ENCODE peak calls at places on chromosomes 6 and 20, in four cellular contexts. X is stimulated activated CD4-positive, alpha-beta T cell treated with anti-CD3 and anti-CD28 coated beads, Interleukin-2, amount 100 ng/mL, for 48 hours; D is dermis microvascular lymphatic vessel endothelial cell; G is neural crest cell. R is an unnamed sample.

GRCh38 chr20:2005831-2006426 is 12.1 kb upstream of the PDYN start:
- DNase-seq in D (peak), G (peak), X (peak), R (peak)

GRCh38 chr6:127340171-127340570 is 3.2 kb downstream of the ECHDC1 start:
- DNase-seq in D (no peak), X (no peak), G (no peak), R (no peak)

GRCh38 chr20:4071177-4071723 is 55.9 kb upstream of the RNF24 start:
- DNase-seq in G (peak), X (no peak), D (no peak), R (no peak)

GRCh38 chr6:157978021-157978783 is 3.5 kb upstream of the SYNJ2 start:
- DNase-seq in G (no peak), X (no peak), D (no peak), R (no peak)

GRCh38 chr6:138787138-138787537 is 8.7 kb upstream of the ECT2L start:
- DNase-seq in G (no peak), D (no peak), X (no peak), R (no peak)

GRCh38 chr20:51121272-51121671 is 98.4 kb upstream of the KCNG1 start:
- DNase-seq in D (no peak), G (no peak), X (no peak), R (no peak)

GRCh38 chr20:46621492-46621891 is 29.8 kb downstream of the SLC13A3 start:
- DNase-seq in G (no peak), X (no peak), D (no peak), R (no peak)

GRCh38 chr20:35578469-35578868 is 36.6 kb downstream of the ERGIC3 start:
- DNase-seq in D (no peak), X (no peak), G (no peak), R (no peak)

GRCh38 chr6:41604006-41604405 is 34.3 kb upstream of the MDFI start:
- DNase-seq in D (no peak), X (no peak), G (no peak), R (no peak)

GRCh38 chr6:38045701-38046305 is 226.3 kb downstream of the ZFAND3 start:
- DNase-seq in D (no peak), G (no peak), X (no peak), R (no peak)

GRCh38 chr6:168416531-168416930 is 24.5 kb upstream of the SMOC2 start:
- DNase-seq in X (no peak), G (no peak), D (no peak), R (no peak)

GRCh38 chr20:62620624-62621023 is 21.7 kb upstream of the SLCO4A1 start:
- DNase-seq in X (no peak), D (no peak), G (no peak), R (no peak)

GRCh38 chr20:152131-152530 is 5.1 kb upstream of the DEFB127 start:
- DNase-seq in D (no peak), G (no peak), X (no peak), R (no peak)

GRCh38 chr20:33730946-33731692 is 677 bp upstream of the ZNF341 start:
- DNase-seq in G (no peak), D (no peak), X (no peak), R (no peak)

GRCh38 chr6:157710604-157711003 is 112.4 kb upstream of the SNX9 start:
- DNase-seq in D (no peak), X (no peak), G (no peak), R (no peak)

GRCh38 chr6:7832904-7833752 is 77.5 kb downstream of the TXNDC5 start:
- DNase-seq in G (no peak), X (no peak), D (no peak), R (no peak)

GRCh38 chr6:53979468-53980067 is 131.7 kb upstream of the MLIP start:
- DNase-seq in D (peak), G (peak), X (no peak), R (peak)

GRCh38 chr6:37259191-37259590 is 1.2 kb upstream of the TMEM217 start:
- DNase-seq in X (no peak), G (no peak), D (peak), R (peak)

GRCh38 chr6:121608270-121608669 is 172.8 kb downstream of the GJA1 start:
- DNase-seq in G (no peak), X (no peak), D (peak), R (no peak)

GRCh38 chr20:62732766-62733165 is 24.1 kb downstream of the NTSR1 start:
- DNase-seq in G (no peak), X (no peak), D (no peak), R (no peak)

GRCh38 chr6:35498407-35499045 is 1.6 kb upstream of the TEAD3 start:
- DNase-seq in G (no peak), X (no peak), D (no peak), R (no peak)

GRCh38 chr6:85357651-85358050 is 92.2 kb upstream of the NT5E start:
- DNase-seq in X (no peak), G (no peak), D (no peak), R (no peak)

GRCh38 chr20:58634818-58635665 is 16.0 kb upstream of the STX16 start:
- DNase-seq in D (no peak), X (no peak), G (no peak), R (no peak)

GRCh38 chr6:2914318-2914660 is 11.2 kb upstream of the SERPINB9 start:
- DNase-seq in G (no peak), D (no peak), X (no peak), R (no peak)

GRCh38 chr6:55706048-55706447 is 127.1 kb upstream of the HMGCLL1 start:
- DNase-seq in D (no peak), X (no peak), G (no peak), R (no peak)

GRCh38 chr6:52389626-52390360 is 27.8 kb downstream of the PAQR8 start:
- DNase-seq in D (peak), X (no peak), G (no peak), R (peak)

GRCh38 chr20:61218886-61219480 is 33.1 kb upstream of the CDH4 start:
- DNase-seq in X (no peak), D (no peak), G (no peak), R (no peak)

GRCh38 chr6:142011775-142012174 is 121.0 kb upstream of the GJE1 start:
- DNase-seq in X (no peak), G (no peak), D (no peak), R (no peak)

GRCh38 chr6:148423601-148424270 is 81.1 kb downstream of the SASH1 start:
- DNase-seq in D (peak), X (no peak), G (no peak), R (peak)

GRCh38 chr20:33668087-33668790 is 1.5 kb downstream of the ACTL10 start:
- DNase-seq in X (peak), D (peak), G (peak), R (no peak)

GRCh38 chr6:139114741-139115140 is 20.1 kb upstream of the HECA start:
- DNase-seq in G (no peak), D (no peak), X (no peak), R (no peak)

GRCh38 chr6:72720464-72720863 is 98.6 kb downstream of the KCNQ5 start:
- DNase-seq in X (no peak), D (no peak), G (no peak), R (no peak)

GRCh38 chr6:165439928-165440554 is 130.6 kb upstream of the C6orf118 start:
- DNase-seq in X (no peak), G (no peak), D (peak), R (peak)

GRCh38 chr6:159098636-159099106 is 53.9 kb upstream of the TAGAP start:
- DNase-seq in G (no peak), D (no peak), X (peak), R (no peak)

GRCh38 chr20:15857131-15857784 is 716.0 kb downstream of the KIF16B start:
- DNase-seq in G (no peak), X (no peak), D (no peak), R (no peak)

R was measured in endothelial cell of umbilical vein.